ENCODE peak calls at places on chromosome 5, in four cellular contexts. C, F, X and L are unnamed samples.

GRCh38 chr5:114367029-114367428 is 5.2 kb downstream of the KCNN2 start:
- DNase-seq in C (no peak), F (no peak), X (no peak), L (no peak)

GRCh38 chr5:151721087-151721646 is 34.5 kb upstream of the SPARC start:
- DNase-seq in C (no peak), F (no peak), X (no peak), L (no peak)

GRCh38 chr5:143720689-143721088 is 91.3 kb upstream of the HMHB1 start:
- DNase-seq in C (no peak), F (no peak), X (no peak), L (no peak)

GRCh38 chr5:76041863-76042262 is 41.3 kb upstream of the SV2C start:
- DNase-seq in C (no peak), F (peak; percentile 23), X (no peak), L (no peak)

GRCh38 chr5:176446884-176447537 is 1.2 kb upstream of the FAF2 start:
- DNase-seq in C (no peak), F (peak; percentile 2), X (no peak), L (no peak)

GRCh38 chr5:119016125-119016774 is 27.9 kb upstream of the DTWD2 start:
- DNase-seq in C (no peak), F (no peak), X (no peak), L (no peak)

GRCh38 chr5:33736510-33736909 is 155.3 kb downstream of the ADAMTS12 start:
- DNase-seq in C (no peak), F (no peak), X (no peak), L (no peak)

GRCh38 chr5:128081111-128081865 is 2.3 kb upstream of the SLC12A2 start:
- DNase-seq in C (no peak), F (no peak), X (no peak), L (no peak)

GRCh38 chr5:173762930-173763329 is 125.2 kb upstream of the CPEB4 start:
- DNase-seq in C (no peak), F (no peak), X (no peak), L (no peak)

GRCh38 chr5:124847907-124848306 is 101.5 kb upstream of the ZNF608 start:
- DNase-seq in C (no peak), F (no peak), X (no peak), L (no peak)

GRCh38 chr5:88785396-88786216 is 97.4 kb downstream of the MEF2C start:
- DNase-seq in C (no peak), F (no peak), X (peak; percentile 56), L (no peak)

GRCh38 chr5:134127376-134127861 is 12.9 kb downstream of the TCF7 start:
- DNase-seq in C (no peak), F (no peak), X (no peak), L (no peak)

GRCh38 chr5:2757563-2758311 is 6.3 kb upstream of the IRX2 start:
- DNase-seq in C (peak; percentile 98), F (no peak), X (peak; percentile 80), L (no peak)

GRCh38 chr5:37804401-37804800 is 35.4 kb downstream of the GDNF start:
- DNase-seq in C (no peak), F (no peak), X (no peak), L (no peak)

GRCh38 chr5:132774896-132775295 is 2.1 kb downstream of the SEPTIN8 start:
- DNase-seq in C (peak; percentile 54), F (no peak), X (no peak), L (no peak)

GRCh38 chr5:156529902-156530301 is 202.9 kb downstream of the SGCD start:
- DNase-seq in C (no peak), F (no peak), X (no peak), L (no peak)

GRCh38 chr5:35274839-35275509 is 44.7 kb upstream of the PRLR start:
- DNase-seq in C (no peak), F (no peak), X (no peak), L (no peak)

GRCh38 chr5:102777099-102777498 is 22.0 kb downstream of the PAM start:
- DNase-seq in C (no peak), F (no peak), X (no peak), L (no peak)

GRCh38 chr5:31036407-31036806 is 157.1 kb upstream of the CDH6 start:
- DNase-seq in C (no peak), F (no peak), X (no peak), L (no peak)

GRCh38 chr5:118354806-118355205 is 633.5 kb downstream of the DTWD2 start:
- DNase-seq in C (no peak), F (no peak), X (no peak), L (no peak)

GRCh38 chr5:157860898-157861894 is 2.3 kb upstream of the CLINT1 start:
- DNase-seq in C (no peak), F (no peak), X (no peak), L (no peak)

GRCh38 chr5:38077652-38078051 is 180.7 kb upstream of the EGFLAM start:
- DNase-seq in C (no peak), F (no peak), X (no peak), L (no peak)

GRCh38 chr5:175743676-175744210 is 85.9 kb downstream of the HRH2 start:
- DNase-seq in C (no peak), F (peak; percentile 36), X (no peak), L (no peak)

GRCh38 chr5:93281980-93282772 is 298.8 kb downstream of the NR2F1-AS1 start:
- DNase-seq in C (no peak), F (no peak), X (no peak), L (no peak)

GRCh38 chr5:37786855-37787254 is 53.0 kb downstream of the GDNF start:
- DNase-seq in C (no peak), F (no peak), X (no peak), L (no peak)

DNA sequence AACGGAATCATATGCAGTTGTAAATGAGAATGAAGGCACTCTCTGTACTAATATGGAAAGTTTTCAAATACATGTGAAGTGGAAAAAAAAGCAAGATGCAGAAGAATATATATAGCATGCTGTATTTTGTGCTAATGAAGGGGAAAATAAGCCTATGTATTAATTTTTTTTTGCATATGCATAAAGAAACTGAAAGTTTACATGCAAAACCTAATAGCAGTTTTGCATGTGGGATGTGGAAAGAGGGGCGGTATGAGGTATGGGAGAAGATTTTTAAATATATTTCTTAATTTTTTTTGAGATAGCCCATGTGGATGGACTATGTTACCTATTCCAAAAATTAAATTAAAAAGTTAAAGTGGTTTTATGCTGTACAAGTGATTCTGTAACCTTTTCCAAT is 83.7 kb upstream of the IL12B start:
- DNase-seq in C (no peak), F (no peak), X (no peak), L (no peak)
- H3K4me1 ChIP-seq in C (no peaks in the 10 kb centered on the region), F (no peaks in the 10 kb centered on the region), X (no peaks in the 10 kb centered on the region), L (no peaks in the 10 kb centered on the region)

DNA sequence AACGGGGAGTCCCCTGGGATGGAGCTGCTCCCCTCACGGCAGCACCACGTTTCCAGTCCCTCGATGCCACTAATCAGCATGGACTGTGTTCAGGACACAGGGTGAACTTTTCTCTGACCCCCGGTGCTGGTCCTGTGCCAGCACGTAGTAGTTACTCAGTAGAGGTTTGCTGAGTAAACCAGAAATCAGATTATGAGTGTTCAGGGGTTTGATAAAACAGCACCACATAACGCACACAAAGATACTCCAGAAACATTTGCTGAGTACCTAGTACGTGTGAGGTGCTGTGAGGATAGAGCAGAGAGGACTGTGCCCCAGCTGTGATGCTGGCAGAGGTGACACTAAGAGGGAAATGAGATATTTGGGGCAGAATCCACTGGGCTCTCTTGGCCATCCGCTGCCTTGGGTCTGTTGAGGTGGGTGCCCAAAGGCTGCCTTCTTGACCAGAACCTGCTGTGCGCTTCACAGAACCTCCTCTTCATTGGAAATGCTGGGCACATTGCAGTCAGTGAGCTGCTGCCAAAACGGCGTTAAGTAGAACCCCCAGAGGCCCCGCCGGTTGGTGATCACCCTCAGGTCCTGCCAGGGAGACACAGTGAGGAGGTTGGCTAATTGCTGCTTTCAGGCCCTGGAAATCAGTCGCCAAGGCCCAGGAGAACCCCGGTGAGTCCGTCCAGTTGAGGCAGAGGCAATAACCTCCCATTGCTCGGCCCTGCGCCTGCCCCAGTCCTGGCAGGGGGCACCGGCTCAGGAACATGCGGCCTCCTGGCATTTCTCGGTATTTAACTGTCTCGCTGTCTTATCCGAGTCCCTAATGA is 49.4 kb downstream of the NEURL1B start:
- DNase-seq in C (no peak), F (no peak), X (no peak), L (no peak)
- H3K4me1 ChIP-seq in C (no peaks in the 10 kb centered on the region), F (no peaks in the 10 kb centered on the region), X (peaks cover 10% of the 10 kb centered on the region), L (peaks cover 12% of the 10 kb centered on the region)

GRCh38 chr5:60538955-60539866 is 160.8 kb downstream of the DEPDC1B start:
- DNase-seq in C (no peak), F (no peak), X (no peak), L (no peak)

GRCh38 chr5:60529001-60529400 is 171.0 kb downstream of the DEPDC1B start:
- DNase-seq in C (no peak), F (no peak), X (no peak), L (no peak)

GRCh38 chr5:60535198-60535597 is 164.8 kb downstream of the DEPDC1B start:
- DNase-seq in C (no peak), F (no peak), X (no peak), L (no peak)

GRCh38 chr5:60533789-60534188 is 166.2 kb downstream of the DEPDC1B start:
- DNase-seq in C (no peak), F (no peak), X (no peak), L (no peak)
- H3K4me1 ChIP-seq in C (no peaks in the 10 kb centered on the region), F (no peaks in the 10 kb centered on the region), X (no peaks in the 10 kb centered on the region), L (no peaks in the 10 kb centered on the region)

GRCh38 chr5:673140-673836 is 19.9 kb downstream of the TPPP start:
- DNase-seq in C (no peak), F (no peak), X (no peak), L (no peak)
- H3K4me1 ChIP-seq in C (peaks cover 4% of the 10 kb centered on the region), F (peaks cover 20% of the 10 kb centered on the region), X (peaks cover 12% of the 10 kb centered on the region), L (peaks cover 36% of the 10 kb centered on the region)

GRCh38 chr5:39521098-39521860 is 96.5 kb upstream of the DAB2 start:
- DNase-seq in C (no peak), F (no peak), X (no peak), L (no peak)

GRCh38 chr5:39519566-39520231 is 94.9 kb upstream of the DAB2 start:
- DNase-seq in C (no peak), F (no peak), X (no peak), L (no peak)

GRCh38 chr5:39520232-39520572 is 95.4 kb upstream of the DAB2 start:
- DNase-seq in C (no peak), F (no peak), X (no peak), L (no peak)

GRCh38 chr5:39518516-39518915 is 93.7 kb upstream of the DAB2 start:
- DNase-seq in C (no peak), F (no peak), X (no peak), L (no peak)

DNA sequence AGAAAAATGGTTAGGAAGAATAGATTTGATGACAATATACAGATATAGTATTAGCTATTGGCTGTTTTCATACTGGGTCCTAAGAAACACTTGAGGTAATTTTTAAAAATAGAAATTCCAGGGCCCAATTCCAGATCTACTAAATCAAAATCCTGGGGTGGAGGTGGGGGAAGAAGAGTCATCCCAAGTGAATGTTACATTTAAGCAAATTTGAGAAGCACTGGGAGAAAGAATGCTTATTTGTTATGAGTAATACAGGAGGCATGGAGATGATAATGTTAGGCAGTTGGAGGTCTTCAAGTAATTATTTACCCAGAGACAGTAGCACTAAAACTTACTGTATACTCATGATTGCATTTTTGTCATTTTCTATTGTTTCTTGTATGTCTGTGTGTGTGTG is 93.0 kb upstream of the DAB2 start:
- DNase-seq in C (no peak), F (no peak), X (no peak), L (no peak)
- H3K4me1 ChIP-seq in C (peaks cover 39% of the 10 kb centered on the region), F (peaks cover 2% of the 10 kb centered on the region), X (no peaks in the 10 kb centered on the region), L (peaks cover 13% of the 10 kb centered on the region)

DNA sequence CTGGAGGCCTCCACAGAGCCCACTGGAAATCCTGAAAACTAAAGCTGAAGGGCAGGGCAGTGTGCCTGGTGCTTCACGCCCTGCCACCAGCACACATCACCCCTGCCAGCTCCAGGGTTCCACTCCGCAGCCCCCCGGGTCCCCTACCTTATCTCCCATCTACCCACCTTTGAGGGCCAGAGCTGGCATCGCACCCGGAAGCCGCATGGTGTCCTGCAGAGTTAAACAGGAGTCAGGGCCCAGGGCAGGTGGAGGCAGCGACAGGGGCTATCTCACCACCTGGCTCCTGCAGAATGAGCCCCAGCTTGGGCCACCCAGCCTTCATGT is 18.8 kb downstream of the PDGFRB start:
- DNase-seq in C (no peak), F (no peak), X (no peak), L (no peak)
- H3K4me1 ChIP-seq in C (peaks cover under 1% of the 10 kb centered on the region), F (peaks cover 45% of the 10 kb centered on the region), X (peaks cover 11% of the 10 kb centered on the region), L (no peaks in the 10 kb centered on the region)